ENCODE peak calls at places on chromosomes 2 and 18, in four cellular contexts. One of them, this sample, is unnamed.

GRCh38 chr18:361941-362913 is 94.4 kb upstream of the THOC1 start:
- DNase-seq in GM12878: no peak
- DNase-seq in breast epithelium: no peak
- DNase-seq in sigmoid colon: peak
- DNase-seq in this sample: no peak

GRCh38 chr2:239949537-239949936 is 75.6 kb downstream of the NDUFA10 start:
- DNase-seq in GM12878: no peak
- DNase-seq in breast epithelium: no peak
- DNase-seq in sigmoid colon: peak
- DNase-seq in this sample: no peak

GRCh38 chr2:130873700-130874346 is 37.1 kb downstream of the ARHGEF4 start:
- DNase-seq in GM12878: peak
- DNase-seq in breast epithelium: peak
- DNase-seq in sigmoid colon: peak
- DNase-seq in this sample: peak

GRCh38 chr18:77234504-77235365 is 14.9 kb upstream of the GALR1 start:
- DNase-seq in GM12878: no peak
- DNase-seq in breast epithelium: no peak
- DNase-seq in sigmoid colon: no peak
- DNase-seq in this sample: no peak

GRCh38 chr2:15679386-15679924 is 87.8 kb downstream of the DDX1 start:
- DNase-seq in GM12878: no peak
- DNase-seq in breast epithelium: no peak
- DNase-seq in sigmoid colon: no peak
- DNase-seq in this sample: no peak

GRCh38 chr2:204977914-204978313 is 432.6 kb downstream of the PARD3B start:
- DNase-seq in GM12878: no peak
- DNase-seq in breast epithelium: no peak
- DNase-seq in sigmoid colon: no peak
- DNase-seq in this sample: no peak

GRCh38 chr2:1769703-1770422 is 25.5 kb upstream of the PXDN start:
- DNase-seq in GM12878: no peak
- DNase-seq in breast epithelium: peak
- DNase-seq in sigmoid colon: peak
- DNase-seq in this sample: peak

GRCh38 chr2:161414385-161415040 is 1.6 kb upstream of the TBR1 start:
- DNase-seq in GM12878: no peak
- DNase-seq in breast epithelium: no peak
- DNase-seq in sigmoid colon: no peak
- DNase-seq in this sample: peak

DNA sequence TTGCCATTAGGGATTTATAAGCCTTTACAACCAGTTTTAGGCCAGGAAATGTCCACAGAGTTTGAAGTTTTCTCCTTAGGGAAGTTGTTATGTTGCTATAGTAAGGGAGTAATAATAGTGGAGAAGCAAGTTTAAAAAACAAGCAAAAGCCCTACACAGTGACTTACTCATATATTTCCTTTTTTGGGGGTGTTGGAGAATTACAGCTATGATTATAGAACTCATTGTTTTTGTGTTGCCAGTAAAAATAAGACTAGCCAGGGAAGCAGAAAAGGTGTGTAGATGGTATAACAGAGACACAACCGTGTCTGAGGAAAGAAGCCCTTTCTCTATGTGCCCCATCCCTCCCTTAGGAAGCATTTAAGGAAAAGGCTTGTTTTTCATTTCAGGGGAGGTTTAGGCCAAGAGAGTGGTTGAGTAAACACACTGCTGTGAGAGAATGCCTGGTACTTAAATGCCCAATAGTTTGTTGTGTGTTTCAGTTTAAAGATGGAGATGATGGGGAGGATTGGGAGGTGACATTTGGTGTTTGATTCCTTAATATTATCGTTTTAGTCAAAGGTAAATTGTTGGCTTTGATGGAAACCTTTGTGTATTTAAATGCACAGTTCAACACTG is 2.4 kb downstream of the VAPA start:
- DNase-seq in GM12878: no peak
- DNase-seq in breast epithelium: no peak
- DNase-seq in sigmoid colon: no peak
- DNase-seq in this sample: no peak
- H3K4me3 ChIP-seq in GM12878: peak
- H3K4me3 ChIP-seq in breast epithelium: peak
- H3K4me3 ChIP-seq in sigmoid colon: peak
- H3K4me3 ChIP-seq in this sample: peak

GRCh38 chr2:26054598-26055348 is 20.9 kb downstream of the RAB10 start:
- DNase-seq in GM12878: no peak
- DNase-seq in breast epithelium: no peak
- DNase-seq in sigmoid colon: no peak
- DNase-seq in this sample: no peak
- H3K27ac ChIP-seq in GM12878: no peak
- H3K27ac ChIP-seq in breast epithelium: no peak
- H3K27ac ChIP-seq in sigmoid colon: no peak
- H3K27ac ChIP-seq in this sample: no peak

GRCh38 chr2:96091141-96091710 is 25.1 kb downstream of the ADRA2B start:
- DNase-seq in GM12878: no peak
- DNase-seq in breast epithelium: peak
- DNase-seq in sigmoid colon: no peak
- DNase-seq in this sample: no peak

GRCh38 chr2:96091711-96092579 is 24.4 kb downstream of the ADRA2B start:
- DNase-seq in GM12878: no peak
- DNase-seq in breast epithelium: peak
- DNase-seq in sigmoid colon: no peak
- DNase-seq in this sample: no peak

GRCh38 chr2:96092580-96092877 is 23.8 kb downstream of the ADRA2B start:
- DNase-seq in GM12878: no peak
- DNase-seq in breast epithelium: no peak
- DNase-seq in sigmoid colon: peak
- DNase-seq in this sample: no peak

GRCh38 chr2:96093528-96093927 is 22.8 kb downstream of the ADRA2B start:
- DNase-seq in GM12878: no peak
- DNase-seq in breast epithelium: peak
- DNase-seq in sigmoid colon: no peak
- DNase-seq in this sample: no peak

DNA sequence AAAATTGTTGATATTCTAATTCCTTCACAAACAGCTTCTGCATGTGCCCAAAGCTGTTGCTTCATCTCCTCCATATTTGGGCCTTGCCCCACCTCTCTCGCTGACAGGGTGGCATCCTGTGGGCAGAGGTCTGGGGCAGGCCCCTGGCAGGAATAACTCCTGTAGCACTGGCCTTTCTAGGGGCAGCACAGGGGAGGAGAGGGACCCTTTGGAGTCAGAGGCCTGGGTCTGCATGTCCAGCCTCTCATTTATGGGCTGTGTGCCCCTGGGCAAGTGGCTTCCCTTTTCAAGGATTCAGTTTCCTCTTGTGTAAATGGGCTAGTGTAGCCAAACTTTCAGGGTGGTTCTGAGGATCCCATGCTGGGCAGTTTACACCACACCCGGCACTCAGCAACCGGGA is 23.5 kb downstream of the ADRA2B start:
- DNase-seq in GM12878: no peak
- DNase-seq in breast epithelium: peak
- DNase-seq in sigmoid colon: peak
- DNase-seq in this sample: no peak
- H3K4me3 ChIP-seq in GM12878: no peak
- H3K4me3 ChIP-seq in breast epithelium: no peak
- H3K4me3 ChIP-seq in sigmoid colon: no peak
- H3K4me3 ChIP-seq in this sample: no peak

GRCh38 chr2:238439093-238439849 is 12.5 kb downstream of the ASB1 start:
- DNase-seq in GM12878: no peak
- DNase-seq in breast epithelium: peak
- DNase-seq in sigmoid colon: no peak
- DNase-seq in this sample: peak

GRCh38 chr2:238441262-238442114 is 14.8 kb downstream of the ASB1 start:
- DNase-seq in GM12878: no peak
- DNase-seq in breast epithelium: no peak
- DNase-seq in sigmoid colon: no peak
- DNase-seq in this sample: no peak

GRCh38 chr2:238439912-238440311 is 13.2 kb downstream of the ASB1 start:
- DNase-seq in GM12878: no peak
- DNase-seq in breast epithelium: no peak
- DNase-seq in sigmoid colon: no peak
- DNase-seq in this sample: no peak

GRCh38 chr2:238440331-238440730 is 13.6 kb downstream of the ASB1 start:
- DNase-seq in GM12878: no peak
- DNase-seq in breast epithelium: no peak
- DNase-seq in sigmoid colon: no peak
- DNase-seq in this sample: no peak

DNA sequence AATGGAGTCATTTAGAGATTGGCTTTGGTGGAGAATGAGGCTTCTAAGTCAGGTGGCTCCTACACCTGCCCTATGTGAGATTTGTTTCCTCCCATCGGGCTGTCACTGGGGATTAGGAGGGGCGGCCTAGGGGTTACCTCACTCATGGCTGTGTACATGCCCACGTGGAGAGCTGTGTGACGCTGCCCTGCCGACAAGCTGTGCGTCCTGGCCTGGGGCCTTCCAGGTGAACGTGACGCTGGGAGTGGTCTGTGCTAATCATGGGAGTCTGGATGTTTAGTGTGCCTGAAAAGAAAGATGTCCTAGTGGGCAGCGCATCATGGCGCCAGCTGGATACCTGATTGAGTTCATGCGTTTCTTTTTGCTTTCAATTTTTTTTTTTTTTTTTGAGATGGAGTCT is 14.0 kb downstream of the ASB1 start:
- DNase-seq in GM12878: no peak
- DNase-seq in breast epithelium: no peak
- DNase-seq in sigmoid colon: no peak
- DNase-seq in this sample: no peak
- H3K27ac ChIP-seq in GM12878: no peak
- H3K27ac ChIP-seq in breast epithelium: peak
- H3K27ac ChIP-seq in sigmoid colon: no peak
- H3K27ac ChIP-seq in this sample: no peak

GRCh38 chr2:150175034-150175433 is 312.4 kb downstream of the RND3 start:
- DNase-seq in GM12878: no peak
- DNase-seq in breast epithelium: no peak
- DNase-seq in sigmoid colon: no peak
- DNase-seq in this sample: no peak

GRCh38 chr2:150182564-150183249 is 304.8 kb downstream of the RND3 start:
- DNase-seq in GM12878: no peak
- DNase-seq in breast epithelium: no peak
- DNase-seq in sigmoid colon: no peak
- DNase-seq in this sample: no peak

GRCh38 chr2:150174396-150174795 is 313.1 kb downstream of the RND3 start:
- DNase-seq in GM12878: no peak
- DNase-seq in breast epithelium: no peak
- DNase-seq in sigmoid colon: no peak
- DNase-seq in this sample: no peak

GRCh38 chr2:150178591-150178990 is 308.9 kb downstream of the RND3 start:
- DNase-seq in GM12878: no peak
- DNase-seq in breast epithelium: no peak
- DNase-seq in sigmoid colon: no peak
- DNase-seq in this sample: no peak
- H3K4me3 ChIP-seq in GM12878: no peak
- H3K4me3 ChIP-seq in breast epithelium: no peak
- H3K4me3 ChIP-seq in sigmoid colon: no peak
- H3K4me3 ChIP-seq in this sample: no peak

GRCh38 chr2:222976521-222977076 is 75.4 kb upstream of the KCNE4 start:
- DNase-seq in GM12878: no peak
- DNase-seq in breast epithelium: no peak
- DNase-seq in sigmoid colon: no peak
- DNase-seq in this sample: no peak

GRCh38 chr2:222973237-222973636 is 78.8 kb upstream of the KCNE4 start:
- DNase-seq in GM12878: no peak
- DNase-seq in breast epithelium: no peak
- DNase-seq in sigmoid colon: no peak
- DNase-seq in this sample: no peak

GRCh38 chr2:222977121-222977520 is 74.9 kb upstream of the KCNE4 start:
- DNase-seq in GM12878: no peak
- DNase-seq in breast epithelium: no peak
- DNase-seq in sigmoid colon: no peak
- DNase-seq in this sample: no peak

GRCh38 chr2:222972420-222972819 is 79.6 kb upstream of the KCNE4 start:
- DNase-seq in GM12878: no peak
- DNase-seq in breast epithelium: no peak
- DNase-seq in sigmoid colon: no peak
- DNase-seq in this sample: no peak

GRCh38 chr2:222973733-222974132 is 78.3 kb upstream of the KCNE4 start:
- DNase-seq in GM12878: no peak
- DNase-seq in breast epithelium: no peak
- DNase-seq in sigmoid colon: no peak
- DNase-seq in this sample: no peak
- H3K27ac ChIP-seq in GM12878: no peak
- H3K27ac ChIP-seq in breast epithelium: no peak
- H3K27ac ChIP-seq in sigmoid colon: no peak
- H3K27ac ChIP-seq in this sample: no peak

DNA sequence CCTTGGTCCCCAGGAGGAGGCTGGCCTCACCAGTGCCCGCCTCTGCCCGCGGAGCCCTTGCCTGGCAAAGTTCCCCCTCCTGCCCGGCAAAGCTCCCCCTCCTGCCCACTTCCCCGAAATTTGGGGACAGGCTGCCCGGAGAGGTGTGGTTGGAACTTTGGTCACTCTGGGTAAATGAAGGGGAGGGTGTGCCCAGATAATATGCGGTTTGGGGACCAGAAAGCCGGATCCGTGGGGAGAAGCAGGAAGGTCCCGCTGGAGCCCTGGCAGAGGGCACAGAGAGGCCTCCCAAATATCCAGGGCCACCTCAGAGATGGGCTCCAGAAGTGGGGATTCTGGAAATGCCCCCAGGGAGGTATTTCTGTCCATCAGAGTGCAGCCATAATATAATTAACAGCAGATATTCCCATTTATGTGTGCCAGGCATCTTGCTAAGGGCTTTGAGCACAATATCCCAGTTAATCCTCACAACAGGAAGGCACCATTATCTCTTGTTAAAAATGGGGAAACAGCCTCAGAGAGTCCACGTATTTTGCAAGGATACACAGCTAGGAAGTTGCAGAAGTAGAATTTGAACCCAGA is 848 bp downstream of the STEAP3 start:
- DNase-seq in GM12878: no peak
- DNase-seq in breast epithelium: no peak
- DNase-seq in sigmoid colon: no peak
- DNase-seq in this sample: no peak
- H3K4me3 ChIP-seq in GM12878: peak
- H3K4me3 ChIP-seq in breast epithelium: peak
- H3K4me3 ChIP-seq in sigmoid colon: no peak
- H3K4me3 ChIP-seq in this sample: peak

GRCh38 chr2:238776003-238776640 is 71.8 kb upstream of the TWIST2 start:
- DNase-seq in GM12878: no peak
- DNase-seq in breast epithelium: no peak
- DNase-seq in sigmoid colon: no peak
- DNase-seq in this sample: no peak
- H3K27ac ChIP-seq in GM12878: no peak
- H3K27ac ChIP-seq in breast epithelium: no peak
- H3K27ac ChIP-seq in sigmoid colon: no peak
- H3K27ac ChIP-seq in this sample: no peak